ENCODE peak calls at places on chromosomes 1 and 21, in five cellular contexts. N, F, H, V and E are unnamed samples.

GRCh38 chr1:14599173-14599754 is 779 bp downstream of the KAZN start:
- DNase-seq in N (no peak), V (no peak), F (no peak), H (no peak), E (no peak)

GRCh38 chr1:29900086-29900485 is 663.8 kb downstream of the PTPRU start:
- DNase-seq in N (no peak), V (no peak), H (no peak), F (no peak), E (no peak)

GRCh38 chr1:185652348-185652747 is 81.8 kb upstream of the HMCN1 start:
- DNase-seq in N (no peak), V (no peak), H (no peak), F (no peak), E (no peak)

GRCh38 chr1:31426249-31426922 is 13.4 kb downstream of the SERINC2 start:
- DNase-seq in F (no peak), V (no peak), H (no peak), N (no peak), E (no peak)

GRCh38 chr1:35192056-35192852 is 691 bp downstream of the SFPQ start:
- DNase-seq in F (no peak), N (peak), H (peak), V (peak), E (peak)

GRCh38 chr1:54397090-54397591 is 9.1 kb downstream of the SSBP3 start:
- DNase-seq in H (no peak), V (no peak), F (no peak), N (no peak), E (no peak)

GRCh38 chr1:88763649-88764406 is 79.8 kb downstream of the PKN2 start:
- DNase-seq in F (peak), N (peak), H (no peak), V (no peak), E (peak)

GRCh38 chr1:179968994-179969919 is 14.6 kb downstream of the CEP350 start:
- DNase-seq in H (no peak), N (no peak), V (no peak), F (no peak), E (no peak)

GRCh38 chr1:11707621-11708276 is 16.2 kb downstream of the DRAXIN start:
- DNase-seq in N (no peak), V (no peak), F (no peak), H (no peak), E (no peak)

GRCh38 chr1:212431656-212432055 is 1.1 kb upstream of the NENF start:
- DNase-seq in H (no peak), F (no peak), N (no peak), V (no peak), E (no peak)

GRCh38 chr1:173137116-173137515 is 70.0 kb downstream of the TNFSF4 start:
- DNase-seq in V (no peak), N (peak), H (no peak), F (no peak), E (peak)

GRCh38 chr1:229596961-229597699 is 28.8 kb downstream of the TAF5L start:
- DNase-seq in V (no peak), N (peak), F (peak), H (no peak), E (peak)

GRCh38 chr1:29237906-29238600 is 1.7 kb downstream of the PTPRU start:
- DNase-seq in H (no peak), F (no peak), N (peak), V (no peak), E (no peak)

GRCh38 chr1:109298666-109299086 is 8.1 kb downstream of the MYBPHL start:
- DNase-seq in V (no peak), H (no peak), N (peak), F (no peak), E (no peak)

GRCh38 chr1:78045850-78046778 is at the start of gene GIPC2:
- DNase-seq in V (peak), H (no peak), N (peak), F (no peak), E (peak)

GRCh38 chr1:177585492-177586220 is 384.2 kb downstream of the SEC16B start:
- DNase-seq in H (no peak), N (no peak), F (no peak), V (no peak), E (no peak)

GRCh38 chr21:38825901-38826300 is 20.2 kb downstream of the ETS2 start:
- DNase-seq in V (no peak), N (peak), F (no peak), H (no peak), E (no peak)

GRCh38 chr1:228706305-228706704 is 29.0 kb upstream of the RHOU start:
- DNase-seq in V (no peak), F (no peak), N (no peak), H (no peak), E (no peak)

GRCh38 chr1:54710841-54711240 is 4.8 kb upstream of the TTC4 start:
- DNase-seq in H (no peak), N (no peak), F (no peak), V (no peak), E (no peak)

GRCh38 chr1:113898243-113898814 is 6.3 kb downstream of the AP4B1 start:
- DNase-seq in F (no peak), V (no peak), N (no peak), H (no peak), E (no peak)

GRCh38 chr1:5765997-5766913 is 226.0 kb downstream of the NPHP4 start:
- DNase-seq in F (no peak), N (no peak), H (no peak), V (no peak), E (no peak)

GRCh38 chr1:103949714-103950113 is 200.0 kb downstream of the AMY1C start:
- DNase-seq in F (no peak), H (no peak), N (no peak), V (no peak), E (no peak)

GRCh38 chr1:177783052-177783451 is 186.8 kb downstream of the SEC16B start:
- DNase-seq in H (no peak), F (no peak), N (no peak), V (no peak), E (no peak)

GRCh38 chr1:232568906-232569305 is 61.0 kb downstream of the SIPA1L2 start:
- DNase-seq in V (no peak), N (no peak), F (no peak), H (no peak), E (no peak)